ENCODE peak calls at places on chromosome 18, in five cellular contexts. C is GM12865; O is activated naive CD4-positive, alpha-beta T cell treated with Interleukin-2 at 50 U/mL for 16 hours; Q is AG10803; B is AG04449. D is an unnamed sample.

GRCh38 chr18:74465775-74466174 is 8.7 kb upstream of the DIPK1C start:
- DNase-seq in Q (no peak), B (no peak), C (no peak), O (no peak), D (no peak)

GRCh38 chr18:3088444-3088843 is 75.5 kb upstream of the LPIN2 start:
- DNase-seq in B (no peak), O (no peak), C (no peak), Q (no peak), D (no peak)

GRCh38 chr18:65938592-65939372 is 188.0 kb downstream of the CDH7 start:
- DNase-seq in C (peak; percentile 36), Q (no peak), B (no peak), O (no peak), D (no peak)

GRCh38 chr18:13159579-13159978 is 59.0 kb upstream of the LDLRAD4 start:
- DNase-seq in O (no peak), C (peak; percentile 74), B (peak; percentile 17), Q (peak; percentile 69), D (peak; percentile 55)

GRCh38 chr18:49613141-49613641 is 51.3 kb downstream of the LIPG start:
- DNase-seq in C (no peak), B (no peak), O (no peak), Q (no peak), D (no peak)

GRCh38 chr18:31497711-31498449 is at the start of gene DSG2:
- DNase-seq in O (no peak), C (peak; percentile 84), Q (no peak), B (no peak), D (no peak)

GRCh38 chr18:63924551-63924950 is 16.8 kb downstream of the SERPINB10 start:
- DNase-seq in O (no peak), C (no peak), B (peak; percentile 71), Q (peak; percentile 68), D (no peak)

GRCh38 chr18:25230658-25231326 is 121.2 kb downstream of the ZNF521 start:
- DNase-seq in O (no peak), Q (peak; percentile 93), C (peak; percentile 47), B (peak; percentile 52), D (peak; percentile 92)

GRCh38 chr18:48445540-48445939 is 36.4 kb upstream of the ZBTB7C start:
- DNase-seq in C (peak; percentile 75), Q (peak; percentile 83), B (no peak), O (peak; percentile 77), D (peak; percentile 86)

GRCh38 chr18:76258209-76258608 is 236.8 kb downstream of the ZNF516 start:
- DNase-seq in C (no peak), O (no peak), B (no peak), Q (no peak), D (no peak)

GRCh38 chr18:71293322-71293721 is 1004.5 kb downstream of the SOCS6 start:
- DNase-seq in B (no peak), O (no peak), C (no peak), Q (no peak), D (no peak)

GRCh38 chr18:48412339-48412929 is 3.3 kb upstream of the ZBTB7C start:
- DNase-seq in C (peak; percentile 33), B (no peak), Q (peak; percentile 21), O (peak; percentile 16), D (peak; percentile 10)

GRCh38 chr18:11951390-11951851 is 29.9 kb upstream of the IMPA2 start:
- DNase-seq in Q (no peak), O (no peak), C (no peak), B (no peak), D (no peak)

GRCh38 chr18:76436342-76436741 is 58.7 kb downstream of the ZNF516 start:
- DNase-seq in C (no peak), O (no peak), B (no peak), Q (no peak), D (no peak)